ENCODE peak calls at places on chromosome 12, in eight cellular contexts. P is pancreas, E is left ventricle myocardium inferior, L is thoracic aorta, A is psoas muscle, O is astrocyte, M is brain microvascular endothelial cell, S is cardiac muscle cell. Q is an unnamed sample.
A peak's percentile ranks its signal among the peaks of the same experiment; 100 is the strongest.

GRCh38 chr12:121568503-121568902 is 12.3 kb downstream of the KDM2B start:
- DNase-seq in P (no peak), E (no peak), L (no peak), A (no peak), O (no peak), M (no peak), S (no peak), Q (no peak)

GRCh38 chr12:60071759-60072191 is 475.9 kb downstream of the SLC16A7 start:
- DNase-seq in P (no peak), E (no peak), L (no peak), A (no peak), O (no peak), M (no peak), S (no peak), Q (no peak)

GRCh38 chr12:6418796-6419195 is 26.0 kb upstream of the CD27 start:
- DNase-seq in P (no peak), E (no peak), L (no peak), A (no peak), O (no peak), M (no peak), S (no peak), Q (no peak)

GRCh38 chr12:13101854-13102375 is 1.6 kb downstream of the GSG1 start:
- DNase-seq in P (no peak), E (no peak), L (no peak), A (no peak), O (no peak), M (peak; percentile 60), S (no peak), Q (no peak)

GRCh38 chr12:128549621-128550020 is 274.1 kb downstream of the SLC15A4 start:
- DNase-seq in P (no peak), E (no peak), L (no peak), A (no peak), O (no peak), M (no peak), S (no peak), Q (no peak)

GRCh38 chr12:47946413-47947107 is 16.8 kb upstream of the TMEM106C start:
- DNase-seq in P (no peak), E (no peak), L (no peak), A (no peak), O (peak; percentile 9), M (peak; percentile 7), S (no peak), Q (peak; percentile 66)

GRCh38 chr12:6772729-6773661 is 675 bp downstream of the LAG3 start:
- DNase-seq in P (no peak), E (no peak), L (no peak), A (no peak), O (no peak), M (no peak), S (no peak), Q (no peak)

GRCh38 chr12:121059031-121059898 is 20.2 kb upstream of the OASL start:
- DNase-seq in P (no peak), E (no peak), L (no peak), A (no peak), O (no peak), M (no peak), S (no peak), Q (no peak)

GRCh38 chr12:10243803-10244520 is 31.3 kb downstream of the GABARAPL1 start:
- DNase-seq in P (no peak), E (no peak), L (no peak), A (no peak), O (no peak), M (no peak), S (no peak), Q (no peak)

GRCh38 chr12:10737249-10737648 is 14.1 kb upstream of the YBX3 start:
- DNase-seq in P (no peak), E (no peak), L (no peak), A (no peak), O (no peak), M (no peak), S (no peak), Q (no peak)

GRCh38 chr12:90216815-90217214 is 508.2 kb upstream of the ATP2B1 start:
- DNase-seq in P (no peak), E (no peak), L (no peak), A (no peak), O (peak; percentile 66), M (peak; percentile 47), S (no peak), Q (no peak)

GRCh38 chr12:45638386-45638785 is 91.1 kb upstream of the ARID2 start:
- DNase-seq in P (no peak), E (no peak), L (no peak), A (no peak), O (no peak), M (no peak), S (no peak), Q (no peak)

GRCh38 chr12:86772688-86773087 is 516.5 kb upstream of the MGAT4C start:
- DNase-seq in P (no peak), E (no peak), L (no peak), A (no peak), O (peak; percentile 51), M (peak; percentile 12), S (no peak), Q (no peak)

GRCh38 chr12:130981156-130981789 is 27.6 kb downstream of the ADGRD1 start:
- DNase-seq in P (no peak), E (no peak), L (no peak), A (no peak), O (no peak), M (no peak), S (no peak), Q (no peak)

GRCh38 chr12:112961074-112961473 is 17.2 kb upstream of the OAS2 start:
- DNase-seq in P (no peak), E (no peak), L (no peak), A (no peak), O (no peak), M (no peak), S (no peak), Q (no peak)

GRCh38 chr12:80860206-80860605 is 77.5 kb downstream of the LIN7A start:
- DNase-seq in P (no peak), E (no peak), L (no peak), A (no peak), O (no peak), M (no peak), S (no peak), Q (no peak)

GRCh38 chr12:110102255-110102654 is 21.9 kb upstream of the IFT81 start:
- DNase-seq in P (no peak), E (no peak), L (no peak), A (no peak), O (peak; percentile 56), M (peak; percentile 77), S (peak; percentile 70), Q (no peak)
- TF ChIP-seq CTCF in P (no peak), E (peak; percentile 36), L (peak; percentile 23), A (peak; percentile 15), O (peak; percentile 31), M (peak; percentile 70), S (peak; percentile 32), Q (peak; percentile 13)

GRCh38 chr12:98758331-98758730 is 113.2 kb downstream of the APAF1 start:
- DNase-seq in P (no peak), E (peak; percentile 25), L (peak; percentile 21), A (no peak), O (peak; percentile 81), M (no peak), S (no peak), Q (no peak)
- H3K27me3 ChIP-seq in P (no peaks in the 10 kb centered on the region), E (peaks cover 25% of the 10 kb centered on the region), L (no peaks in the 10 kb centered on the region), A (no peaks in the 10 kb centered on the region), O (no peaks in the 10 kb centered on the region), M (no peaks in the 10 kb centered on the region), S (no peaks in the 10 kb centered on the region), Q (no peaks in the 10 kb centered on the region)

GRCh38 chr12:4270670-4271432 is 2.7 kb upstream of the CCND2 start:
- DNase-seq in P (no peak), E (peak; percentile 57), L (no peak), A (peak; percentile 67), O (no peak), M (no peak), S (peak; percentile 49), Q (peak; percentile 71)
- H3K27ac ChIP-seq in P (peak overlapping the region; percentile 71), E (peak overlapping the region; percentile 97), L (peak overlapping the region; percentile 32), A (peak overlapping the region; percentile 23), O (no peak overlapping the region), M (no peak overlapping the region), S (no peak overlapping the region), Q (peak overlapping the region; percentile 87)

GRCh38 chr12:27566159-27566558 is 42.2 kb downstream of the PPFIBP1 start:
- DNase-seq in P (no peak), E (no peak), L (no peak), A (no peak), O (no peak), M (no peak), S (no peak), Q (no peak)
- TF ChIP-seq CTCF in P (no peak), E (peak; percentile 18), L (no peak), A (peak; percentile 23), O (no peak), M (no peak), S (no peak), Q (no peak)

GRCh38 chr12:2309647-2310046 is 256.9 kb downstream of the CACNA1C start:
- DNase-seq in P (no peak), E (no peak), L (no peak), A (no peak), O (no peak), M (no peak), S (no peak), Q (no peak)
- H3K27me3 ChIP-seq in P (no peaks in the 10 kb centered on the region), E (no peaks in the 10 kb centered on the region), L (no peaks in the 10 kb centered on the region), A (no peaks in the 10 kb centered on the region), O (no peaks in the 10 kb centered on the region), M (no peaks in the 10 kb centered on the region), S (no peaks in the 10 kb centered on the region), Q (no peaks in the 10 kb centered on the region)

DNA sequence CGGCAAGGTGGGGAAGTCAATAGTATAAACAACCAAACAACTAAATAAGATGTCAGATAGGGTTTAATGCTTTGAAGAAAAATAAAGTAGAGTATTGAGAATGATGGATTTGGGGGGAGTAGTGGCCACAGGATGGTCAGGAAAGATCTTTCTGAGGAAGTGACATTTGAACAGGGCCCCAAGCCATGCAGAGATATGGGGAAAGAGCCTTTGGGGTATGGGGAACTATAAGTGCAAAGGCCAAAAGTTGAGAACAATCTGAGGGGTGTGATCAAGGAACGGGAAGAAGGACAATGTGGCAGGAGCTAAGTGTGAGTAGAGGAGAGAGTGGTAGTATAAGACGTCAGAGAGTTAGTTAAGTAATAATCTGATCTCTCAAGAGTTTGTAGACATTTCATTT is 1.3 kb downstream of the MRPS35 start:
- DNase-seq in P (no peak), E (no peak), L (no peak), A (no peak), O (no peak), M (no peak), S (no peak), Q (no peak)
- H3K27ac ChIP-seq in P (no peak overlapping the region), E (no peak overlapping the region), L (no peak overlapping the region), A (no peak overlapping the region), O (no peak overlapping the region), M (no peak overlapping the region), S (no peak overlapping the region), Q (no peak overlapping the region)